ENCODE peak calls at places on chromosomes 7 and 10, in six cellular contexts. D is GM12878, M is upper lobe of left lung, V is sigmoid colon, R is transverse colon, U is suprapubic skin. F is an unnamed sample.

GRCh38 chr10:116198636-116199035 is 74.4 kb downstream of the GFRA1 start:
- DNase-seq in D (no peak), M (no peak), V (no peak), R (no peak), U (no peak), F (no peak)

GRCh38 chr7:86733783-86734182 is 90.1 kb downstream of the GRM3 start:
- DNase-seq in D (no peak), M (no peak), V (no peak), R (no peak), U (no peak), F (no peak)

GRCh38 chr7:69211739-69212138 is 386.5 kb upstream of the AUTS2 start:
- DNase-seq in D (no peak), M (no peak), V (no peak), R (no peak), U (no peak), F (no peak)

GRCh38 chr7:30750574-30751256 is 1.2 kb upstream of the INMT start:
- DNase-seq in D (no peak), M (peak; percentile 59), V (peak; percentile 92), R (peak; percentile 62), U (no peak), F (no peak)

GRCh38 chr10:36220122-36220521 is 578.0 kb upstream of the FZD8 start:
- DNase-seq in D (no peak), M (no peak), V (no peak), R (no peak), U (no peak), F (no peak)

GRCh38 chr10:101063162-101063525 is 1.4 kb downstream of the KAZALD1 start:
- DNase-seq in D (no peak), M (no peak), V (no peak), R (no peak), U (no peak), F (no peak)

GRCh38 chr7:43870316-43870715 is 999 bp upstream of the MRPS24 start:
- DNase-seq in D (no peak), M (no peak), V (no peak), R (no peak), U (no peak), F (no peak)

GRCh38 chr7:138363721-138364120 is 96.3 kb upstream of the TRIM24 start:
- DNase-seq in D (no peak), M (no peak), V (no peak), R (no peak), U (no peak), F (no peak)

GRCh38 chr7:116025098-116025809 is 5.3 kb downstream of the TFEC start:
- DNase-seq in D (no peak), M (peak; percentile 31), V (no peak), R (no peak), U (no peak), F (no peak)

GRCh38 chr10:91380873-91381561 is 29.1 kb upstream of the HECTD2 start:
- DNase-seq in D (no peak), M (no peak), V (no peak), R (no peak), U (no peak), F (no peak)

GRCh38 chr7:44398953-44399574 is 73.7 kb upstream of the CAMK2B start:
- DNase-seq in D (no peak), M (no peak), V (no peak), R (no peak), U (no peak), F (no peak)

GRCh38 chr7:47538846-47539311 is 43.0 kb downstream of the TNS3 start:
- DNase-seq in D (no peak), M (no peak), V (no peak), R (no peak), U (no peak), F (peak; percentile 40)

GRCh38 chr7:47542051-47542450 is 39.9 kb downstream of the TNS3 start:
- DNase-seq in D (no peak), M (no peak), V (no peak), R (no peak), U (no peak), F (no peak)

GRCh38 chr7:47539398-47540052 is 42.4 kb downstream of the TNS3 start:
- DNase-seq in D (no peak), M (no peak), V (no peak), R (no peak), U (no peak), F (no peak)

GRCh38 chr7:47540053-47540386 is 41.9 kb downstream of the TNS3 start:
- DNase-seq in D (no peak), M (no peak), V (no peak), R (no peak), U (no peak), F (no peak)

DNA sequence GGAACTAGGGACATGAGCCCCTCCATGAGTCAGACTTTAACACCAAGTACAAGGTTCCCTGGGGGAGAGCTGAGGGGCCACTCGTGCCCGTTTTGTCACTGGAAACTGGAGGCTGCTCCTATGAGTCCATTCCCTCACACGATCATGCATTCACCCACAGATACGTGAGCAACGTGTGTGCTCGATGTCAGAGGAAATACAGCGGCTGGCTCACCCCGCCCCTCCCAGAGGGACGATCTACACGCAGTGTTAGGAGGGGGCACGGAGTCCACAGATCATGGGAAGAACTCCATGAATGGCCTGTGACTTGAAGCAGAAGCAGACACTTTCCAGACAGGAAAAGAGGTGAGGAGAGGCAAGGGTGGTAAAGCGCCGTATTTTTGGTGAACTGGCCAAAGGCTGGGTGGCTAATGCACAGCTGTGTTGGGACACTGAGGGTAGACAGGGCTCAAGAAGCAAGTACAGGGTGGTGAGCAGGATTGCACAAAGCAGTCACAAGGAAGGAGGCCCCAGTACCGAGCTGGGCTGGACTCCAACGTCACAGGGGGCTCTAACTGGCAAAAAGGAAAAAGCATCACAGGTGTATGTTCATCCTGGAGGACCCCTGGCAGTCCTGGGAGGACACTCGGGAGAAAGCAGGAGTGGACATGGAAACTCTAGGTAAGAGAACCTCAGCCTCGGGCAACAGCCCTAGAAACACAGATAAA is 41.4 kb downstream of the TNS3 start:
- DNase-seq in D (no peak), M (no peak), V (no peak), R (no peak), U (no peak), F (no peak)
- TF ChIP-seq POLR2AphosphoS5 in D (no peak), M (no peak), V (no peak), R (no peak), U (no peak), F (no peak)

DNA sequence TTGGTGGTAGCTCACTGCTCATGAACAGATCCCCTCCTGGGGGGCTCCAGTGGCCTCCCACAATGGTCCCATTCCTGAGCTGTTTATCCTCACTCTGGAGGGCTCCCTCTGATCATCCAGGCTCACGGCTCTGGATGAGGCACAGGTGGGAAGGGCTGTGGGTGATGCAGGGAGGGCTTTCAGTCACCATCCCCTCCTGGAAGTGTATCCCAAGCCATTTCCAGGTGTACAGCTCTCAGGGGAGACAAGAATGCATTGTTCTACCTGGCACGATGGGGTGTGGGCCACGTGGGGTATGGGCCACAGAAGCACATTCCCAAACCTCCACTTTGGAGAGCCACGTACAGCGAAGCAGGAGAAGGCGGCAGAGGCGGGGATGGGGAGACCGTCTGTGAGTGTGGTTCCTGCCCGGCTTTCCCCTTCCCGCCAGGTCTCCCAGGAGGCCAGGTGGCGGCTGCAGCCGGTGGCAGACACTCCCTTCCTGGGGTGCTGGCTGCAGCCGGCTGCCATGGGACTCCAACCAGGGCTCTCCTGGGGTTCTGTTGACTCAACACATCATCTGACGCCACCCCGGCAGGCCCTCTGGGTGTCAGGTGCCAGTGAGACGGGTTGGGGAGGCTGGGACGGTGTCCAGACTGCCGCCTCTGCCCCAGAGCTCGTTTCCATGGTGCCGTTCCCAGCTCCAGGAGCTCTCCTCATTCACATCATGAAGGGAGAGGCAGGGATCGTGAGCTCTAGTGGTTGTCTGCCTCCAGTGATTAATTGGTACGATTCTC is 169.7 kb upstream of the RHEB start:
- DNase-seq in D (no peak), M (peak; percentile 34), V (no peak), R (no peak), U (peak; percentile 74), F (no peak)
- TF ChIP-seq EP300 in D (no peak), M (no peak), V (no peak), R (no peak), U (no peak), F (no peak)

GRCh38 chr7:139365336-139365735 is 5.6 kb downstream of the LUC7L2 start:
- DNase-seq in D (no peak), M (no peak), V (no peak), R (no peak), U (no peak), F (no peak)
- H3K4me1 ChIP-seq in D (peaks cover 4% of the 10 kb centered on the region), M (peaks cover 74% of the 10 kb centered on the region), V (peaks cover 73% of the 10 kb centered on the region), R (peaks cover 25% of the 10 kb centered on the region), U (peaks cover 59% of the 10 kb centered on the region), F (peaks cover 97% of the 10 kb centered on the region)

DNA sequence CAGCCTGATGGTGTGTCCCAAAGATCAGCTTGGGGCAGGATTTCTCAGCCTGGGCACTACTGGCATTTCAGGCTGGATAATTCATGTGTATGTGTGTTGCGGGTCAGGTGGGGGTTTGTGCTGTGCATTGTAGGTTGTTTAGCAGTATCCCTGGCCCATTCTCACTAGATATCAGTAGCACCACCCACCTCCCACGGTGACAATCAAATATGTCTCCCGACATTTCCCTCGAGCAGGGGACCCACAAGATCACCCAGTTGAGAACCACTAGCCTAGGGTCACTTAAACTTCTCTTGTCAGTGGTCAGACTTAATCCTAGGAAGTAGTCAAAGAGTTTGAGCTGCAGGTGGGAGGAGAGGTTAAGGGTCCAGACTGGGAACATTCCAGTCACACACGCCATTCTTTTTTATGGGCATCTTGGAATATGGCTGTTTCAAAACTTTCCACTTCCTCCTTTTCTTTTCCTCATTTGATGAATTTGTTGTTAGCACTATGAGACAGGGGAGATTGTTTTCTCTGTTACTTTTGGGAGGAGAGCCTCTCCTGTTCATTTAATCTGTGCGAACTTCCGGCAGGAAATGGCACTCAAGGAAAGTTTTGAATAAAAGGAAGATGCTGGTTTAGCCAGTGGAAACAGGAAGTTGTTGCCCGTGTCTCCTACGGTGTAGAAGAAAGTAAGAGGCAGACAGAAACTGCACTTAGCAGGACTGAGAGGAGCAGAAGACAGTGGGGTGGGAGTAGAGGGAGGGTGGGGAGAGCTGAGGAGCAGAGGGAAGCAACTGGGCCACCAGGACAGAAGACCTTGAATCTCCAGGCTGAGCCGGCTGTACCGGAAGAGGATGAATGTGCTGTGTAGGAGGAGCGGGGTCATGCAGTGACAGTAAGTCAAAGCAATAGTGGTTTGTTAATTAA is 17.6 kb upstream of the EXOC6 start:
- DNase-seq in D (no peak), M (peak; percentile 24), V (no peak), R (no peak), U (no peak), F (no peak)
- TF ChIP-seq POLR2AphosphoS5 in D (no peak), M (no peak), V (no peak), R (no peak), U (no peak), F (no peak)

GRCh38 chr10:5493698-5494097 is 5.7 kb downstream of the CALML5 start:
- DNase-seq in D (no peak), M (no peak), V (no peak), R (no peak), U (no peak), F (no peak)
- TF ChIP-seq EP300 in D (no peak), M (no peak), V (no peak), R (no peak), U (no peak), F (no peak)

GRCh38 chr7:94410471-94411466 is 16.1 kb downstream of the COL1A2 start:
- DNase-seq in D (no peak), M (no peak), V (no peak), R (no peak), U (no peak), F (no peak)
- H3K4me1 ChIP-seq in D (no peaks in the 10 kb centered on the region), M (no peaks in the 10 kb centered on the region), V (peaks cover 49% of the 10 kb centered on the region), R (no peaks in the 10 kb centered on the region), U (peaks cover 12% of the 10 kb centered on the region), F (no peaks in the 10 kb centered on the region)

GRCh38 chr7:16739863-16740622 is 13.5 kb upstream of the TSPAN13 start:
- DNase-seq in D (no peak), M (no peak), V (no peak), R (peak; percentile 26), U (no peak), F (no peak)
- TF ChIP-seq POLR2AphosphoS5 in D (no peak), M (no peak), V (peak; percentile 34), R (peak; percentile 18), U (no peak), F (no peak)

GRCh38 chr7:159033956-159034938 is 110.4 kb downstream of the VIPR2 start:
- DNase-seq in D (no peak), M (peak; percentile 6), V (peak; percentile 55), R (peak; percentile 5), U (no peak), F (peak; percentile 20)
- TF ChIP-seq EP300 in D (no peak), M (no peak), V (no peak), R (no peak), U (no peak), F (no peak)